ENCODE peak calls at places on chromosomes 11 and 22, in five cellular contexts. One of them, this sample, is unnamed.

GRCh38 chr11:133239530-133239929 is 292.8 kb downstream of the OPCML start:
- DNase-seq in colonic mucosa: no peak
- DNase-seq in kidney: peak
- DNase-seq in CD4-positive, alpha-beta memory T cell: no peak
- DNase-seq in CD8-positive, alpha-beta memory T cell: no peak
- DNase-seq in this sample: no peak

GRCh38 chr22:49992921-49993648 is 19.5 kb downstream of the IL17REL start:
- DNase-seq in kidney: peak
- DNase-seq in colonic mucosa: peak
- DNase-seq in CD8-positive, alpha-beta memory T cell: peak
- DNase-seq in CD4-positive, alpha-beta memory T cell: peak
- DNase-seq in this sample: no peak

GRCh38 chr22:31286360-31287255 is 5.7 kb downstream of the PIK3IP1 start:
- DNase-seq in CD4-positive, alpha-beta memory T cell: peak
- DNase-seq in CD8-positive, alpha-beta memory T cell: peak
- DNase-seq in kidney: no peak
- DNase-seq in colonic mucosa: peak
- DNase-seq in this sample: no peak

GRCh38 chr11:34188181-34188580 is 82.8 kb downstream of the NAT10 start:
- DNase-seq in CD4-positive, alpha-beta memory T cell: no peak
- DNase-seq in kidney: peak
- DNase-seq in CD8-positive, alpha-beta memory T cell: no peak
- DNase-seq in colonic mucosa: no peak
- DNase-seq in this sample: no peak

GRCh38 chr11:27933992-27934829 is 173.7 kb downstream of the KIF18A start:
- DNase-seq in kidney: no peak
- DNase-seq in CD8-positive, alpha-beta memory T cell: no peak
- DNase-seq in colonic mucosa: no peak
- DNase-seq in CD4-positive, alpha-beta memory T cell: no peak
- DNase-seq in this sample: peak

GRCh38 chr11:127843483-127844396 is 743.6 kb downstream of the ETS1 start:
- DNase-seq in colonic mucosa: peak
- DNase-seq in kidney: peak
- DNase-seq in CD8-positive, alpha-beta memory T cell: peak
- DNase-seq in CD4-positive, alpha-beta memory T cell: peak
- DNase-seq in this sample: peak

GRCh38 chr11:859394-860131 is 16.9 kb downstream of the TSPAN4 start:
- DNase-seq in colonic mucosa: peak
- DNase-seq in CD8-positive, alpha-beta memory T cell: no peak
- DNase-seq in kidney: peak
- DNase-seq in CD4-positive, alpha-beta memory T cell: no peak
- DNase-seq in this sample: no peak

GRCh38 chr11:83026229-83026628 is 45.5 kb downstream of the RAB30 start:
- DNase-seq in colonic mucosa: no peak
- DNase-seq in CD4-positive, alpha-beta memory T cell: no peak
- DNase-seq in CD8-positive, alpha-beta memory T cell: no peak
- DNase-seq in kidney: no peak
- DNase-seq in this sample: no peak

GRCh38 chr22:49090061-49090852 is 737.4 kb downstream of the BRD1 start:
- DNase-seq in kidney: peak
- DNase-seq in CD4-positive, alpha-beta memory T cell: no peak
- DNase-seq in CD8-positive, alpha-beta memory T cell: no peak
- DNase-seq in colonic mucosa: no peak
- DNase-seq in this sample: no peak

GRCh38 chr11:124536520-124536919 is 6.9 kb downstream of the OR8B12 start:
- DNase-seq in kidney: peak
- DNase-seq in CD4-positive, alpha-beta memory T cell: no peak
- DNase-seq in colonic mucosa: no peak
- DNase-seq in CD8-positive, alpha-beta memory T cell: no peak
- DNase-seq in this sample: peak

GRCh38 chr11:69263736-69264052 is 30.3 kb upstream of the MYEOV start:
- DNase-seq in CD4-positive, alpha-beta memory T cell: no peak
- DNase-seq in colonic mucosa: no peak
- DNase-seq in kidney: peak
- DNase-seq in CD8-positive, alpha-beta memory T cell: no peak
- DNase-seq in this sample: no peak

GRCh38 chr11:66373261-66373660 is 1.7 kb upstream of the SLC29A2 start:
- DNase-seq in colonic mucosa: no peak
- DNase-seq in kidney: no peak
- DNase-seq in CD8-positive, alpha-beta memory T cell: no peak
- DNase-seq in CD4-positive, alpha-beta memory T cell: no peak
- DNase-seq in this sample: no peak

GRCh38 chr22:41364955-41365354 is 16.8 kb upstream of the TEF start:
- DNase-seq in CD8-positive, alpha-beta memory T cell: no peak
- DNase-seq in kidney: no peak
- DNase-seq in CD4-positive, alpha-beta memory T cell: no peak
- DNase-seq in colonic mucosa: no peak
- DNase-seq in this sample: no peak

GRCh38 chr22:41366323-41367014 is 15.3 kb upstream of the TEF start:
- DNase-seq in colonic mucosa: no peak
- DNase-seq in kidney: no peak
- DNase-seq in CD8-positive, alpha-beta memory T cell: no peak
- DNase-seq in CD4-positive, alpha-beta memory T cell: no peak
- DNase-seq in this sample: no peak

GRCh38 chr22:41365425-41365824 is 16.3 kb upstream of the TEF start:
- DNase-seq in CD4-positive, alpha-beta memory T cell: no peak
- DNase-seq in colonic mucosa: no peak
- DNase-seq in CD8-positive, alpha-beta memory T cell: no peak
- DNase-seq in kidney: no peak
- DNase-seq in this sample: no peak

GRCh38 chr22:41362615-41363014 is 19.1 kb upstream of the TEF start:
- DNase-seq in CD4-positive, alpha-beta memory T cell: no peak
- DNase-seq in colonic mucosa: no peak
- DNase-seq in kidney: no peak
- DNase-seq in CD8-positive, alpha-beta memory T cell: no peak
- DNase-seq in this sample: no peak

GRCh38 chr22:41364233-41364632 is 17.5 kb upstream of the TEF start:
- DNase-seq in colonic mucosa: no peak
- DNase-seq in kidney: no peak
- DNase-seq in CD8-positive, alpha-beta memory T cell: no peak
- DNase-seq in CD4-positive, alpha-beta memory T cell: no peak
- DNase-seq in this sample: no peak
- H3K27ac ChIP-seq in colonic mucosa: no peak
- H3K27ac ChIP-seq in kidney: no peak
- H3K27ac ChIP-seq in CD8-positive, alpha-beta memory T cell: no peak
- H3K27ac ChIP-seq in CD4-positive, alpha-beta memory T cell: no peak
- H3K27ac ChIP-seq in this sample: no peak

DNA sequence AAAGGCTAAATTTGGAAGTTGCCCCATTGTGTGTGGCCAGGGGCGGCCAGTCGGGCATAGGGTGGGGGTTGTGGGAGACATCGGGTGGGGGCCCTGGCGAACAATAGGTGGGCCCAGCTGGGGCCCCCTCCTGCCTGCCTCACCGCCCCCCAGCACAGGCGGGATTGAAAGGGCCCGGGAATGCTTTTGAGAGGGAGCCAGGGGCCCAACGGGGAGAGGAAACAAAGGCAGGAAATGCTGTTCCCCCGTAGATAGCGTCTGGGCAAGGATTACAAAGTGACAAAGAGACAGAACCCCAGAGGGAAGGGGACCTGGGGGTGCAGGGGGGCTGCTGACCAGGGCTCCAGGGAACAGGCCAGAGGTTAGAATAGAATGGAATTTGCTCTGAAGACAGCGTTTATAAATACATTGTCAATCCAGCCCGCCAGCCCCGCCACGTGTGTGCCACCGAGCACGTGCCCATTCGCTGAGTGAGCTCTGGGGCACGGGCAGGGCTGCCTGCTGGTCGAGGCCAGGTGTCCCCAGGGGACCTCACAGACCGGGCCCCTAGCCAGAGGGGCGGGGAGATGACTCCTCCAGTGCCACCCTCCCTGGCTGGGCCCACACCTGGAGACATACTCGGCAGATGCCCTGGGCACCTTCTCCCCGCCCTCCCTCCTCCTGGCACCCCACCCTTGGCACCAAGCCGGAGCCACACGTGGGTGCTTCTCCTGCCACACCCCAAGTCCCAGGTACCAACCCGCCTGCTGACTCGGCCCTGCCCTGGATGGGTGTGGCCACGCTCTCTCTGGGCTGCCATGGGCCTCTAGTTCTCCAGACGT is 9.7 kb downstream of the PDGFB start:
- DNase-seq in CD4-positive, alpha-beta memory T cell: no peak
- DNase-seq in CD8-positive, alpha-beta memory T cell: no peak
- DNase-seq in kidney: peak
- DNase-seq in colonic mucosa: peak
- DNase-seq in this sample: no peak
- H3K27ac ChIP-seq in CD4-positive, alpha-beta memory T cell: no peak
- H3K27ac ChIP-seq in CD8-positive, alpha-beta memory T cell: no peak
- H3K27ac ChIP-seq in kidney: peak
- H3K27ac ChIP-seq in colonic mucosa: no peak
- H3K27ac ChIP-seq in this sample: no peak

GRCh38 chr11:114310095-114310494 is 13.9 kb downstream of the NNMT start:
- DNase-seq in colonic mucosa: no peak
- DNase-seq in CD8-positive, alpha-beta memory T cell: no peak
- DNase-seq in CD4-positive, alpha-beta memory T cell: no peak
- DNase-seq in kidney: no peak
- DNase-seq in this sample: no peak
- H3K27ac ChIP-seq in colonic mucosa: no peak
- H3K27ac ChIP-seq in CD8-positive, alpha-beta memory T cell: no peak
- H3K27ac ChIP-seq in CD4-positive, alpha-beta memory T cell: no peak
- H3K27ac ChIP-seq in kidney: no peak
- H3K27ac ChIP-seq in this sample: no peak

GRCh38 chr22:45678961-45679912 is 7.6 kb downstream of the ATXN10 start:
- DNase-seq in kidney: no peak
- DNase-seq in CD8-positive, alpha-beta memory T cell: no peak
- DNase-seq in colonic mucosa: no peak
- DNase-seq in CD4-positive, alpha-beta memory T cell: no peak
- DNase-seq in this sample: peak
- H3K27ac ChIP-seq in kidney: no peak
- H3K27ac ChIP-seq in CD8-positive, alpha-beta memory T cell: no peak
- H3K27ac ChIP-seq in colonic mucosa: no peak
- H3K27ac ChIP-seq in CD4-positive, alpha-beta memory T cell: no peak
- H3K27ac ChIP-seq in this sample: peak

GRCh38 chr22:43421914-43422615 is 10.3 kb downstream of the MPPED1 start:
- DNase-seq in colonic mucosa: no peak
- DNase-seq in kidney: peak
- DNase-seq in CD8-positive, alpha-beta memory T cell: no peak
- DNase-seq in CD4-positive, alpha-beta memory T cell: no peak
- DNase-seq in this sample: no peak
- H3K27ac ChIP-seq in colonic mucosa: no peak
- H3K27ac ChIP-seq in kidney: no peak
- H3K27ac ChIP-seq in CD8-positive, alpha-beta memory T cell: no peak
- H3K27ac ChIP-seq in CD4-positive, alpha-beta memory T cell: no peak
- H3K27ac ChIP-seq in this sample: no peak